ENCODE peak calls at places on chromosomes 1 and 21, in six cellular contexts. L is tibial artery, O is HepG2, G is body of pancreas, Q is glutamatergic neuron, X is neural progenitor cell. F is an unnamed sample.
A peak's percentile ranks its signal among the peaks of the same experiment; 100 is the strongest.

GRCh38 chr21:23853796-23854379 is 1753.4 kb downstream of the MRPL39 start:
- DNase-seq in Q (no peak), L (no peak), O (no peak), G (no peak), X (no peak), F (no peak)

GRCh38 chr1:211327341-211327921 is 798 bp downstream of the TRAF5 start:
- DNase-seq in L (no peak), G (peak; percentile 86), O (no peak), Q (no peak), X (peak; percentile 66), F (no peak)

GRCh38 chr1:206814716-206815341 is 42.5 kb upstream of the IL10 start:
- DNase-seq in O (no peak), Q (no peak), G (no peak), X (no peak), L (no peak), F (no peak)

GRCh38 chr1:160567858-160568682 is 11.2 kb downstream of the CD84 start:
- DNase-seq in L (no peak), Q (no peak), X (no peak), G (no peak), O (no peak), F (no peak)

GRCh38 chr1:222239130-222239529 is 308.8 kb downstream of the HHIPL2 start:
- DNase-seq in L (no peak), Q (no peak), G (no peak), X (no peak), O (no peak), F (no peak)

GRCh38 chr1:247747616-247748015 is 325 bp downstream of the OR14A2 start:
- DNase-seq in Q (no peak), L (no peak), O (no peak), G (no peak), X (no peak), F (no peak)

GRCh38 chr1:226054519-226055327 is 7.8 kb upstream of the H3-3A start:
- DNase-seq in X (no peak), G (no peak), L (no peak), O (no peak), Q (no peak), F (no peak)

GRCh38 chr1:236051107-236051885 is 13.6 kb downstream of the NID1 start:
- DNase-seq in L (no peak), O (no peak), X (peak; percentile 20), G (no peak), Q (no peak), F (no peak)

GRCh38 chr21:43703068-43703880 is 15.7 kb upstream of the PDXK start:
- DNase-seq in Q (no peak), O (peak; percentile 57), L (no peak), G (peak; percentile 70), X (peak; percentile 59), F (no peak)

GRCh38 chr1:54407201-54407956 is 1.2 kb upstream of the SSBP3 start:
- DNase-seq in Q (peak; percentile 39), X (peak; percentile 93), L (peak; percentile 83), G (peak; percentile 84), O (peak; percentile 86), F (peak; percentile 41)

GRCh38 chr1:112849967-112850641 is 105.9 kb downstream of the SLC16A1 start:
- DNase-seq in Q (no peak), L (no peak), G (no peak), X (no peak), O (no peak), F (no peak)

GRCh38 chr1:178650950-178651461 is 74.0 kb upstream of the RALGPS2 start:
- DNase-seq in G (no peak), O (peak; percentile 19), Q (peak; percentile 20), X (no peak), L (no peak), F (no peak)

GRCh38 chr1:20147846-20148570 is 8.9 kb downstream of the PLA2G2F start:
- DNase-seq in O (no peak), G (peak; percentile 3), L (no peak), X (no peak), Q (peak; percentile 11), F (no peak)

GRCh38 chr1:43444151-43444826 is 9.4 kb downstream of the HYI start:
- DNase-seq in Q (peak; percentile 4), O (no peak), L (no peak), G (peak; percentile 7), X (no peak), F (no peak)

GRCh38 chr21:39238275-39238674 is 55.0 kb upstream of the PSMG1 start:
- DNase-seq in O (no peak), G (no peak), X (no peak), L (no peak), Q (no peak), F (no peak)

GRCh38 chr1:108561731-108562326 is 1.9 kb downstream of the EEIG2 start:
- DNase-seq in G (peak; percentile 82), O (peak; percentile 66), Q (peak; percentile 79), X (peak; percentile 84), L (peak; percentile 43), F (peak; percentile 77)

GRCh38 chr1:59685666-59686065 is 129.1 kb upstream of the HOOK1 start:
- DNase-seq in L (no peak), X (no peak), Q (no peak), O (no peak), G (no peak), F (no peak)

GRCh38 chr1:240409615-240410014 is 202.3 kb downstream of the GREM2 start:
- DNase-seq in G (no peak), L (no peak), X (no peak), O (no peak), Q (no peak), F (no peak)

GRCh38 chr1:60904079-60904852 is 178.1 kb upstream of the NFIA start:
- DNase-seq in X (no peak), Q (no peak), G (no peak), L (peak; percentile 69), O (no peak), F (no peak)
- TF ChIP-seq CTCF in X (no peak), Q (no peak), G (no peak), L (no peak), O (no peak), F (no peak)

DNA sequence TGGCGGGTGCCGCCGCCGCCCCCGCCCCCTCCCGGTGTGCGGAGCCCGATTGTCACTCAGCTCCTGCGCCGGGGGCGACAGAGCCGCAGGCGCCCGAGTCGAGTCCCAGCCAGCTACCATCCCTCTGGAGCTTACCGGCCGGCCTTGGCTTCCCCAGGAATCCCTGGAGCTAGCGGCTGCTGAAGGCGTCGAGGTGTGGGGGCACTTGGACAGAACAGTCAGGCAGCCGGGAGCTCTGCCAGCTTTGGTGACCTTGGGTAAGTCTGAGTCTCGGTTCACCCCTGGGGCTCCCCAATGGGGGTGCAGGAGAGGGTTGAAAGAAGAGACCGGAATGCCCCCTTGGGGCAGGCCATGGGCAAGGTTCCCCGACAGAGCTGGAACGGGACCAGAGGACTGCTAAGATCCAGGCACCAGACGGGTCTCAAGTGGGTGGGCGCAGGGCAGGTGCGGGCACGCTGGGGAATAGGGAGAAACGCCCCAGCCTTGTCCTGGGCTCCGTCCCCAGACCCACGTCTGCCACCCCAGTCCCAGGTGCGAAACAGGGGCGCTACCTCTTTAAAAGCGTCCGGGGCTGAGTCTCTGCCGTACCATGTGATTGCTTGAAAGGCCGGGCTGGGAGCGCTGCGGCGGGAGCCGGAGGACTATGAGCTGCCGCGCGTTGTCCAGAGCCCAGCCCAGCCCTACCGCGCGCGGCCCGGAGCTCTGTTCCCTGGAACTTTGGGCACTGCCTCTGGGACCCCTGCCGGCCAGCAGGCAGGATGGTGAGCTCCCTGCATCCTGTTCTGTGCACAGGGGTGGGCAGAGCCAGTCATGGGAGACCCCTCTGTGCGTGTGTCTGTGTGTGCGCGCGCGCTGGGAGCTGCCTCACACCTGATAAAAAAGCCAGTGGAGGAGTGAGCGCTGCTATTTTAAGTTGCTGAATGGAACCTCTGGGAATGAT is at the start of gene ADORA1:
- DNase-seq in Q (peak; percentile 77), O (peak; percentile 35), G (peak; percentile 83), L (peak; percentile 58), X (peak; percentile 87), F (peak; percentile 69)
- TF ChIP-seq CTCF in Q (peak; percentile 19), O (no peak), G (no peak), L (no peak), X (peak; percentile 33), F (no peak)

GRCh38 chr1:230308821-230309220 is 117.3 kb downstream of the PGBD5 start:
- DNase-seq in Q (no peak), G (no peak), O (no peak), X (no peak), L (no peak), F (no peak)

GRCh38 chr1:230312676-230313075 is 113.5 kb downstream of the PGBD5 start:
- DNase-seq in O (no peak), X (no peak), G (no peak), Q (no peak), L (no peak), F (no peak)

GRCh38 chr1:230308039-230308438 is 118.1 kb downstream of the PGBD5 start:
- DNase-seq in O (no peak), Q (no peak), G (peak; percentile 98), L (peak; percentile 35), X (no peak), F (no peak)

GRCh38 chr1:230309646-230310177 is 116.4 kb downstream of the PGBD5 start:
- DNase-seq in G (no peak), O (no peak), L (no peak), Q (no peak), X (no peak), F (no peak)

DNA sequence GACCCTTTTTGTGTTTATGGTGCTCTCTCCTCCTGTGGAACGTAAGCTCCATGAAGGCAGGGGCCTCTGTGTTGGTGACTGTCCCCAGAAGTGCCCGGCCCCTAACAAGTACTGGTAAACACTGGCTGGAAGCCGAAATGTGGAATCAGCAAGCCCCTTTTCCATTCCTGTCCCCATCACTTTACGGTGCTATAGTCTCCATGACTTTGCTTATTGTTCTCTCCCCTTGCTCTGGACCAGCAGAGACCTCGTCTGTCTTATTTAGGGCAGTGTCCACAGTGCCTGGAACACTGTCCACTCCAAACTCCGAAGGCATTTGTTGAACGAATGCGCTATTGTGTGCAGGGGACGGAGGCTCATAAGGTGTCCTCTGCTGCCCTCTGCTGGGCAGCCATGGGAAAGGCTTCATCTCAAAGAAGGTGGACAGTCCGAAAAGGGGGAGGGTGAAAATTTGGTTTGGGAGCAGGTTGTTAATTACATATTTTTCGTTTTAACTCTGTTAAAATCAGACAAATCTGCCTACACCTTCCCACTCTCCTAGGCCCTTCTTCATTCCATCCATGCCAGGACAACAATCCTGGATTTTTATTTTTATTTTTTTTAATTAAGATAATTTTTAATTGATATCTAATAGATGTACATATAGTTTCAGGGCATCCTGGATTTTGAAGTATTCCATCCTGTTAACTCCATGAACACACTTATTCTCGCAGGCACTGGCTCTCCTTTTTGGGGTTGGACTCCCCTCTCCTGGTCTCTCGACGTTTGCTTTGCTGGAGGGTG is 115.6 kb downstream of the PGBD5 start:
- DNase-seq in O (peak; percentile 60), L (peak; percentile 81), X (peak; percentile 90), G (peak; percentile 81), Q (peak; percentile 77), F (peak; percentile 74)
- TF ChIP-seq CTCF in O (peak; percentile 94), L (peak; percentile 93), X (peak; percentile 97), G (peak; percentile 84), Q (peak; percentile 95), F (peak; percentile 86)

DNA sequence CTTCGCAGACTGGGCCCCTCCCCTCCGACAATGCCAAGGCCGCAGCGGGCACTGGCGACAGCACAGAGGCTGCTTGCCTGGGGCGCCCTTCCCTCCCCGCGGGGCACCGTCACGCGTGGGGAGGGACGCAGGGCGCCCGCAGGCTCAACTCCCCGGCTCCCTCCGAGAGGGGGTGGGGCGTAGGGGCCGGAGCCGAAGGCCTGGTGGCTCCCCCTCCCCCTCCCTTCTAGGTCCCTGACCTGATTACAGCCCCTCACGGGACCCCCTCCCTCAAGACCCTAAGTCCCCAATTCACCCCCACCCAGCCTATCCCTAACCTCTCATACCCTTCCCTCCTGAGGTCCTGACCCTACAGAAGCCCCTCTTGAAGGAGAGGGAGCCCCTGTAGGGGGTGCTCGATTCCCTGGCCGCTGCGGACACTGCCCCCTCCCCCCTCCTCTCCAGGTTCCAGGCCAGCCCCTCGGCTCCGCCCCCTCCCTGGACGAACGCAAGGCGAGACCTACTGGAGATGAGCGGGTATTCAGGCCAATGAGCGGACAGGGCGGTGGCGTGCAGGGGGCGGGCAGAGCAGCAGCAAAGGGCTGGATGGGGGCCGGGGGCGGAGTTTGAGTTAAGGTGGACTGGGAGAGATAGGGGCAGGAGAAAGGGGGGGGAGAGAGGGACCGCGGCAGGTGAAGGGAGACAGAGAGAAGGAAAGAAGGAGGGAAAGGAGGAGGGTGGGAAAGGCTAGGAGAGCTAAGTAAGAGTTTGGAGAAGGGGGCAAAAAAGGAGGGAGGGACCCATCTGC is 721 bp upstream of the ZBTB7B start:
- DNase-seq in G (peak; percentile 100), L (peak; percentile 100), Q (peak; percentile 100), O (peak; percentile 97), X (peak; percentile 99), F (peak; percentile 99)
- TF ChIP-seq CTCF in G (peak; percentile 22), L (peak; percentile 13), Q (no peak), O (peak; percentile 71), X (peak; percentile 65), F (no peak)